ENCODE peak calls at places on chromosome 5, in seven cellular contexts. E is HCT116, V is K562, I is HepG2, G is SK-N-SH, O is H1, P is GM12878. Y is an unnamed sample.
A peak's percentile ranks its signal among the peaks of the same experiment; 100 is the strongest.

GRCh38 chr5:136011427-136012001 is 17.3 kb upstream of the TGFBI start:
- DNase-seq in V (no peak), O (no peak), P (no peak), I (no peak), E (peak; percentile 16), G (no peak), Y (no peak)

GRCh38 chr5:58925627-58926545 is 343.0 kb downstream of the RAB3C start:
- DNase-seq in I (no peak), V (no peak), G (no peak), E (no peak), O (no peak), P (no peak), Y (no peak)

GRCh38 chr5:171961117-171961516 is 45.3 kb downstream of the FBXW11 start:
- DNase-seq in P (peak; percentile 74), E (no peak), V (no peak), G (no peak), I (no peak), O (no peak), Y (no peak)

GRCh38 chr5:1568201-1568979 is 44.6 kb upstream of the LPCAT1 start:
- DNase-seq in P (no peak), V (no peak), I (peak; percentile 95), G (no peak), E (no peak), O (no peak), Y (no peak)

GRCh38 chr5:56202483-56202882 is 30.6 kb downstream of the ANKRD55 start:
- DNase-seq in V (no peak), P (no peak), E (no peak), I (peak; percentile 84), G (no peak), O (no peak), Y (no peak)

GRCh38 chr5:157820593-157821252 is 38.2 kb downstream of the CLINT1 start:
- DNase-seq in E (peak; percentile 26), G (peak; percentile 19), O (no peak), I (peak; percentile 64), V (peak; percentile 19), P (no peak), Y (no peak)

GRCh38 chr5:14118551-14119320 is 24.4 kb upstream of the TRIO start:
- DNase-seq in I (no peak), V (no peak), P (no peak), E (no peak), G (no peak), O (no peak), Y (no peak)

GRCh38 chr5:172680921-172681320 is 39.9 kb downstream of the NEURL1B start:
- DNase-seq in E (no peak), I (no peak), V (no peak), P (no peak), O (no peak), G (no peak), Y (no peak)

GRCh38 chr5:93894471-93895354 is 153.3 kb upstream of the POU5F2 start:
- DNase-seq in V (no peak), P (no peak), G (peak; percentile 4), O (no peak), E (peak; percentile 10), I (no peak), Y (no peak)

GRCh38 chr5:17807069-17807468 is 172.8 kb downstream of the TAF11L14 start:
- DNase-seq in V (no peak), I (no peak), G (no peak), P (no peak), O (no peak), E (no peak), Y (no peak)

GRCh38 chr5:173736923-173737412 is 120.5 kb upstream of the BOD1 start:
- DNase-seq in V (peak; percentile 84), I (peak; percentile 32), E (no peak), G (no peak), P (peak; percentile 76), O (no peak), Y (no peak)

GRCh38 chr5:93189707-93190120 is 391.3 kb downstream of the NR2F1-AS1 start:
- DNase-seq in G (no peak), P (no peak), O (no peak), E (peak; percentile 78), V (no peak), I (peak; percentile 76), Y (no peak)

GRCh38 chr5:123452401-123452800 is 29.2 kb upstream of the CEP120 start:
- DNase-seq in V (no peak), O (no peak), P (no peak), G (no peak), E (no peak), I (no peak), Y (no peak)

GRCh38 chr5:151408633-151409243 is 38.7 kb upstream of the SLC36A1 start:
- DNase-seq in G (no peak), O (no peak), V (no peak), P (no peak), E (no peak), I (no peak), Y (peak; percentile 18)

GRCh38 chr5:83512051-83512745 is 40.7 kb downstream of the VCAN start:
- DNase-seq in V (no peak), I (no peak), O (no peak), G (no peak), E (no peak), P (no peak), Y (no peak)

GRCh38 chr5:164336906-164337305 is 831.5 kb downstream of the MAT2B start:
- DNase-seq in G (no peak), V (no peak), P (no peak), O (no peak), I (no peak), E (no peak), Y (no peak)

GRCh38 chr5:72602696-72603685 is 95.8 kb upstream of the ZNF366 start:
- DNase-seq in V (no peak), E (no peak), G (no peak), I (no peak), O (no peak), P (no peak), Y (no peak)

GRCh38 chr5:79774171-79774854 is 84.7 kb downstream of the CMYA5 start:
- DNase-seq in O (peak; percentile 76), E (peak; percentile 41), G (peak; percentile 38), P (no peak), V (peak; percentile 37), I (peak; percentile 79), Y (peak; percentile 28)

GRCh38 chr5:127988149-127988755 is 95.3 kb upstream of the SLC12A2 start:
- DNase-seq in O (no peak), G (no peak), E (peak; percentile 48), I (peak; percentile 10), P (no peak), V (no peak), Y (no peak)

GRCh38 chr5:53276825-53277224 is 167.3 kb upstream of the MOCS2 start:
- DNase-seq in I (no peak), P (no peak), O (no peak), G (no peak), V (no peak), E (no peak), Y (no peak)

DNA sequence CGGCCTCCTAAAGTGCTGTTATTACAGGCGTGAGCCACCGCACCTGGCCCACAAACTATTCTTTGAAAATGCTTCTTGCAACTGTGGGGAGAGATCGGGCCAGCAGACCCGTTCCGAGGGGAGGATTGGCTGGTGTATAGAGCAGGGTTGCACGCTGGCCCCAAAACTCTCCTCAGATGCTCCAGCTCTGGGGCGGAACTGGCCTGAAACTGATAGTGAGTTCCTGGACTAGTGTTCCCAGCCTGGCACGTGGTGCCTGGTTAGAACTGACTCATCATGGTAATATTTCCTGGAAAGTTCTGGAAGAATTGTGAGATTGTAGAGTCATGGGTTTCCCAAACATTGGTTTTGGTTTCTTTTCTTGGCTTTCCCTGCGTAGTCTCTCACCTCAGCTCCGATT is 120.5 kb downstream of the FBXL7 start:
- DNase-seq in P (no peak), O (no peak), G (no peak), I (no peak), E (no peak), V (no peak), Y (no peak)
- TF ChIP-seq JUND in P (no peak), O (no peak), G (peak; percentile 68), I (no peak), E (no peak), V (no peak), Y (no peak)

DNA sequence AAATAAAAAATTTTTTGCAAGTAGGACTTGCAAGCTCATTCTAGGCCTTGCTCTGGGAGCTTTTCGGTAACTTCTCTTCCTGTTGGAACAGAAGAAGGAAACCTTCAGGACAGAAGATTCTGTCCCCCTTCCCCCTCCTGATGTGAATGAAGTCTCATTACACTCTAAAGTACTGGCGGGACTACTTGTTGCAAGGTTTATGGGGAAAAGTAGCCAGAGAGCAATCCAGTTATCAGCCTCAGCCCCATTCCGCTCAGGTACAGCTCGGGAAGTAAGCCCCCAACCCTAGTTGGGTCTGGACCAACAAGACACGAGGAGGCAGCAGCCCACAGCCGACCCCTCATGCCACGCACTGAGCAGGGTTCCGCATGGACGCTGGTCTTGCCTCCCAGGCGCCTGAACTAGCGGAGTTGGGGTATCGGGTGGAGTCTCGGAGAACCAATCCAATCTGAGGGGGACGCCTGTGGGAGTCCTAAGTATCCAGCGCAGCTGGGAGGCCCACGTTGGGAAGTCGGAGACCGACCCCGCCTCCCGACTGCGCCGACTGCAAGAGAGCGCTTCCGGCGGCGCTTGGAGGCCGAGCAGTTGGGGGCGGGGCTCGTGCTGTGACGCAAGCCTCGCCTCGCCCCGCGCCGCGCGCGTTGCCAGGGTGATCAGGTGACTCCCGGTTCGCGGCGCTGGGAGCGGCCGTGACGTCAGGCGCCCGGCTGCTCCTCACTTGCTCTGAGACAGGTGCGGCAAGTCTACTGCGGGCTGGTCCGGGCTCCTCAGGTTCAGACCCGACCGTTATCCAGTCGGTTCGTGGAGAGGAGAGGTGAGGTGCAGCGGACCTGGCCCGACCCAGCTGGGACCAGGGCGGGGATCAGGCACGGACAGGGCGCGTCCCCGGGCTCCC is at the start of gene CYSTM1:
- DNase-seq in V (peak; percentile 93), O (peak; percentile 98), E (peak; percentile 94), P (peak; percentile 68), I (peak; percentile 89), G (peak; percentile 93), Y (peak; percentile 98)
- TF ChIP-seq JUND in V (peak; percentile 80), O (no peak), E (peak; percentile 31), P (peak; percentile 28), I (no peak), G (no peak), Y (no peak)

GRCh38 chr5:139915834-139916233 is 120.2 kb downstream of the PSD2 start:
- DNase-seq in P (no peak), G (no peak), V (no peak), I (no peak), O (peak; percentile 42), E (no peak), Y (no peak)

GRCh38 chr5:139912804-139913203 is 117.2 kb downstream of the PSD2 start:
- DNase-seq in G (no peak), O (no peak), P (no peak), E (no peak), V (no peak), I (no peak), Y (no peak)

GRCh38 chr5:139912158-139912557 is 116.5 kb downstream of the PSD2 start:
- DNase-seq in E (no peak), P (no peak), O (no peak), I (no peak), G (no peak), V (no peak), Y (no peak)

GRCh38 chr5:139915274-139915673 is 119.7 kb downstream of the PSD2 start:
- DNase-seq in V (no peak), E (no peak), G (no peak), P (no peak), I (no peak), O (peak; percentile 38), Y (no peak)

GRCh38 chr5:139914218-139914807 is 118.7 kb downstream of the PSD2 start:
- DNase-seq in O (peak; percentile 32), V (no peak), P (no peak), I (no peak), G (no peak), E (no peak), Y (peak; percentile 5)
- TF ChIP-seq JUND in O (no peak), V (no peak), P (no peak), I (no peak), G (no peak), E (no peak), Y (no peak)

GRCh38 chr5:32279223-32279622 is 33.5 kb downstream of the MTMR12 start:
- DNase-seq in O (no peak), G (no peak), I (no peak), E (no peak), V (no peak), P (no peak), Y (no peak)
- TF ChIP-seq JUND in O (no peak), G (no peak), I (no peak), E (no peak), V (no peak), P (no peak), Y (no peak)